ENCODE peak calls at places on chromosomes 2 and 18, in five cellular contexts. One of them, this sample, is unnamed.

GRCh38 chr2:88903744-88904353 is 212.4 kb downstream of the RPIA start:
- DNase-seq in heart right ventricle: peak; percentile 6
- DNase-seq in osteoblast: no peak
- DNase-seq in transverse colon: no peak
- DNase-seq in progenitor cell of endocrine pancreas: no peak
- DNase-seq in this sample: peak; percentile 12

GRCh38 chr2:232876071-232876977 is 6.3 kb downstream of the SNORC start:
- DNase-seq in transverse colon: peak; percentile 59
- DNase-seq in heart right ventricle: no peak
- DNase-seq in progenitor cell of endocrine pancreas: peak; percentile 44
- DNase-seq in osteoblast: peak; percentile 92
- DNase-seq in this sample: no peak

GRCh38 chr2:109174626-109175349 is 45.8 kb downstream of the SH3RF3 start:
- DNase-seq in heart right ventricle: no peak
- DNase-seq in progenitor cell of endocrine pancreas: no peak
- DNase-seq in osteoblast: no peak
- DNase-seq in transverse colon: no peak
- DNase-seq in this sample: no peak

GRCh38 chr18:44609210-44609941 is 71.3 kb upstream of the SETBP1 start:
- DNase-seq in transverse colon: no peak
- DNase-seq in osteoblast: no peak
- DNase-seq in progenitor cell of endocrine pancreas: no peak
- DNase-seq in heart right ventricle: no peak
- DNase-seq in this sample: no peak

GRCh38 chr2:122221665-122222064 is 466.2 kb downstream of the TSN start:
- DNase-seq in progenitor cell of endocrine pancreas: no peak
- DNase-seq in osteoblast: no peak
- DNase-seq in heart right ventricle: no peak
- DNase-seq in transverse colon: no peak
- DNase-seq in this sample: no peak

GRCh38 chr2:73716518-73717250 is 20.5 kb downstream of the TPRKB start:
- DNase-seq in transverse colon: no peak
- DNase-seq in heart right ventricle: no peak
- DNase-seq in osteoblast: peak; percentile 46
- DNase-seq in progenitor cell of endocrine pancreas: no peak
- DNase-seq in this sample: no peak

GRCh38 chr2:96374211-96374951 is 38.8 kb downstream of the NCAPH start:
- DNase-seq in transverse colon: peak; percentile 36
- DNase-seq in osteoblast: no peak
- DNase-seq in progenitor cell of endocrine pancreas: no peak
- DNase-seq in heart right ventricle: peak; percentile 67
- DNase-seq in this sample: no peak

GRCh38 chr2:162022290-162022945 is 51.6 kb downstream of the DPP4 start:
- DNase-seq in transverse colon: no peak
- DNase-seq in osteoblast: peak; percentile 89
- DNase-seq in progenitor cell of endocrine pancreas: no peak
- DNase-seq in heart right ventricle: no peak
- DNase-seq in this sample: no peak

GRCh38 chr2:46847185-46847710 is 68.4 kb downstream of the MCFD2 start:
- DNase-seq in transverse colon: peak; percentile 96
- DNase-seq in progenitor cell of endocrine pancreas: no peak
- DNase-seq in heart right ventricle: peak; percentile 96
- DNase-seq in osteoblast: peak; percentile 91
- DNase-seq in this sample: peak; percentile 92

GRCh38 chr2:20156826-20157605 is 67.9 kb downstream of the SDC1 start:
- DNase-seq in progenitor cell of endocrine pancreas: no peak
- DNase-seq in heart right ventricle: no peak
- DNase-seq in osteoblast: peak; percentile 14
- DNase-seq in transverse colon: peak; percentile 36
- DNase-seq in this sample: no peak

GRCh38 chr18:24231773-24232735 is 93.2 kb downstream of the CABYR start:
- DNase-seq in osteoblast: peak; percentile 27
- DNase-seq in progenitor cell of endocrine pancreas: no peak
- DNase-seq in heart right ventricle: peak; percentile 24
- DNase-seq in transverse colon: no peak
- DNase-seq in this sample: no peak

GRCh38 chr2:65800998-65801397 is 368.6 kb upstream of the SPRED2 start:
- DNase-seq in osteoblast: no peak
- DNase-seq in progenitor cell of endocrine pancreas: no peak
- DNase-seq in heart right ventricle: no peak
- DNase-seq in transverse colon: peak; percentile 10
- DNase-seq in this sample: no peak

GRCh38 chr2:143873886-143874285 is 646.0 kb downstream of the ZEB2 start:
- DNase-seq in osteoblast: no peak
- DNase-seq in heart right ventricle: no peak
- DNase-seq in transverse colon: no peak
- DNase-seq in progenitor cell of endocrine pancreas: no peak
- DNase-seq in this sample: no peak

GRCh38 chr2:154686162-154686561 is 12.3 kb upstream of the KCNJ3 start:
- DNase-seq in progenitor cell of endocrine pancreas: no peak
- DNase-seq in heart right ventricle: no peak
- DNase-seq in osteoblast: no peak
- DNase-seq in transverse colon: no peak
- DNase-seq in this sample: no peak

GRCh38 chr2:106833248-106833647 is 52.7 kb downstream of the ST6GAL2 start:
- DNase-seq in transverse colon: no peak
- DNase-seq in heart right ventricle: no peak
- DNase-seq in osteoblast: no peak
- DNase-seq in progenitor cell of endocrine pancreas: no peak
- DNase-seq in this sample: no peak

GRCh38 chr2:96146151-96146880 is 1.1 kb upstream of the DUSP2 start:
- DNase-seq in heart right ventricle: peak; percentile 52
- DNase-seq in osteoblast: peak; percentile 90
- DNase-seq in progenitor cell of endocrine pancreas: no peak
- DNase-seq in transverse colon: peak; percentile 73
- DNase-seq in this sample: no peak

GRCh38 chr2:112869258-112869842 is 32.8 kb upstream of the IL1B start:
- DNase-seq in heart right ventricle: peak; percentile 70
- DNase-seq in osteoblast: peak; percentile 47
- DNase-seq in progenitor cell of endocrine pancreas: no peak
- DNase-seq in transverse colon: peak; percentile 96
- DNase-seq in this sample: peak; percentile 90

GRCh38 chr2:179201884-179202283 is 62.7 kb downstream of the SESTD1 start:
- DNase-seq in progenitor cell of endocrine pancreas: no peak
- DNase-seq in osteoblast: no peak
- DNase-seq in heart right ventricle: no peak
- DNase-seq in transverse colon: no peak
- DNase-seq in this sample: peak; percentile 12

GRCh38 chr2:36562973-36563532 is 34.9 kb downstream of the FEZ2 start:
- DNase-seq in osteoblast: no peak
- DNase-seq in heart right ventricle: no peak
- DNase-seq in progenitor cell of endocrine pancreas: no peak
- DNase-seq in transverse colon: no peak
- DNase-seq in this sample: no peak

GRCh38 chr2:203330434-203330833 is 2.2 kb downstream of the ABI2 start:
- DNase-seq in transverse colon: no peak
- DNase-seq in heart right ventricle: no peak
- DNase-seq in osteoblast: peak; percentile 73
- DNase-seq in progenitor cell of endocrine pancreas: no peak
- DNase-seq in this sample: no peak

DNA sequence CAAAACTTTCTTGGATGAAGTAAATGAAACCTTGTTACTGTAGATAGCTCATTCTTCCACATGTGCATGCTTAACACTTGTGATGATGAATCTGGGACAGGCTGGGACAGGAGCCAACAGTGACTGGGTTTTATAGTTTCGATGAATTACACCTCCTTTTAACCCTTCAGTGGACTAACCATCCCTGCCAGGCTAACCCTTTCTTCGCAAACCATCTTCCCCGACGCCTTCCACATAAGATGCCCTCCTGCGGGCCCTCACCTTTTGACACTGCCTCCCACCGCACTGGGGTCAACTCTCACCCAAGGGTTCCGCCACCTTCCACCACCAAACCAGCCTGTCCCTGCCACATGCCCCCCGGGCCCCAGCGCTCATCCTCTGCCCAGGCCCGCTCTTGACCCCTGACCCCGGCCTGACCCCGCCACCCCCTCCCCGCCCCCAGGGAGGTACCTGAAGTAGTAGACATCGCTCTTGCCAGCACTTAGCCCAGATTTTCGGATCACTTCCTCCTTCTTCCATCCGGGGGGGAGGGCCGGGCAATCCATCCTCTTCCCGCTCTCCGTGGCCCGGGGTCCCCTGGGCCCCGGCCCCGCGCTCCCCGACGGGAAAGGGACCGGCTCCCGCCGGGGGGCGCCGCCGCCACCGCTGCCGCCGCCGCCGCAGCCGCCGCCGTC is 764 bp downstream of the MBD2 start:
- DNase-seq in heart right ventricle: peak; percentile 48
- DNase-seq in osteoblast: peak; percentile 83
- DNase-seq in transverse colon: peak; percentile 86
- DNase-seq in progenitor cell of endocrine pancreas: no peak
- DNase-seq in this sample: peak; percentile 81
- TF ChIP-seq CTCF in heart right ventricle: no peak
- TF ChIP-seq CTCF in osteoblast: no peak
- TF ChIP-seq CTCF in transverse colon: no peak
- TF ChIP-seq CTCF in progenitor cell of endocrine pancreas: no peak
- TF ChIP-seq CTCF in this sample: no peak

GRCh38 chr2:6922201-6922656 is 5.0 kb downstream of the RNF144A start:
- DNase-seq in progenitor cell of endocrine pancreas: no peak
- DNase-seq in transverse colon: no peak
- DNase-seq in osteoblast: no peak
- DNase-seq in heart right ventricle: no peak
- DNase-seq in this sample: no peak
- TF ChIP-seq CTCF in progenitor cell of endocrine pancreas: peak; percentile 43
- TF ChIP-seq CTCF in transverse colon: no peak
- TF ChIP-seq CTCF in osteoblast: no peak
- TF ChIP-seq CTCF in heart right ventricle: no peak
- TF ChIP-seq CTCF in this sample: no peak

GRCh38 chr18:76262956-76263955 is 231.8 kb downstream of the ZNF516 start:
- DNase-seq in progenitor cell of endocrine pancreas: no peak
- DNase-seq in osteoblast: no peak
- DNase-seq in transverse colon: no peak
- DNase-seq in heart right ventricle: no peak
- DNase-seq in this sample: no peak

GRCh38 chr18:76266226-76266991 is 228.6 kb downstream of the ZNF516 start:
- DNase-seq in osteoblast: no peak
- DNase-seq in heart right ventricle: no peak
- DNase-seq in progenitor cell of endocrine pancreas: no peak
- DNase-seq in transverse colon: no peak
- DNase-seq in this sample: no peak

GRCh38 chr18:76265375-76266225 is 229.4 kb downstream of the ZNF516 start:
- DNase-seq in progenitor cell of endocrine pancreas: no peak
- DNase-seq in transverse colon: peak; percentile 19
- DNase-seq in heart right ventricle: no peak
- DNase-seq in osteoblast: peak; percentile 85
- DNase-seq in this sample: no peak

GRCh38 chr18:76264073-76264472 is 231.0 kb downstream of the ZNF516 start:
- DNase-seq in transverse colon: no peak
- DNase-seq in osteoblast: no peak
- DNase-seq in heart right ventricle: no peak
- DNase-seq in progenitor cell of endocrine pancreas: no peak
- DNase-seq in this sample: no peak

GRCh38 chr18:76264851-76265250 is 230.2 kb downstream of the ZNF516 start:
- DNase-seq in transverse colon: no peak
- DNase-seq in heart right ventricle: no peak
- DNase-seq in progenitor cell of endocrine pancreas: no peak
- DNase-seq in osteoblast: no peak
- DNase-seq in this sample: no peak
- TF ChIP-seq CTCF in transverse colon: no peak
- TF ChIP-seq CTCF in heart right ventricle: no peak
- TF ChIP-seq CTCF in progenitor cell of endocrine pancreas: no peak
- TF ChIP-seq CTCF in osteoblast: no peak
- TF ChIP-seq CTCF in this sample: no peak

GRCh38 chr2:15941970-15942710 is 1.8 kb downstream of the MYCN start:
- DNase-seq in progenitor cell of endocrine pancreas: peak; percentile 37
- DNase-seq in transverse colon: peak; percentile 16
- DNase-seq in heart right ventricle: peak; percentile 26
- DNase-seq in osteoblast: peak; percentile 86
- DNase-seq in this sample: no peak

GRCh38 chr2:15943914-15944313 is 3.6 kb downstream of the MYCN start:
- DNase-seq in osteoblast: peak; percentile 82
- DNase-seq in transverse colon: no peak
- DNase-seq in heart right ventricle: peak; percentile 72
- DNase-seq in progenitor cell of endocrine pancreas: no peak
- DNase-seq in this sample: no peak

GRCh38 chr2:15942711-15943345 is 2.5 kb downstream of the MYCN start:
- DNase-seq in heart right ventricle: no peak
- DNase-seq in osteoblast: peak; percentile 79
- DNase-seq in transverse colon: no peak
- DNase-seq in progenitor cell of endocrine pancreas: peak; percentile 19
- DNase-seq in this sample: no peak

GRCh38 chr2:15944325-15945017 is 4.1 kb downstream of the MYCN start:
- DNase-seq in transverse colon: no peak
- DNase-seq in progenitor cell of endocrine pancreas: no peak
- DNase-seq in heart right ventricle: no peak
- DNase-seq in osteoblast: no peak
- DNase-seq in this sample: no peak

DNA sequence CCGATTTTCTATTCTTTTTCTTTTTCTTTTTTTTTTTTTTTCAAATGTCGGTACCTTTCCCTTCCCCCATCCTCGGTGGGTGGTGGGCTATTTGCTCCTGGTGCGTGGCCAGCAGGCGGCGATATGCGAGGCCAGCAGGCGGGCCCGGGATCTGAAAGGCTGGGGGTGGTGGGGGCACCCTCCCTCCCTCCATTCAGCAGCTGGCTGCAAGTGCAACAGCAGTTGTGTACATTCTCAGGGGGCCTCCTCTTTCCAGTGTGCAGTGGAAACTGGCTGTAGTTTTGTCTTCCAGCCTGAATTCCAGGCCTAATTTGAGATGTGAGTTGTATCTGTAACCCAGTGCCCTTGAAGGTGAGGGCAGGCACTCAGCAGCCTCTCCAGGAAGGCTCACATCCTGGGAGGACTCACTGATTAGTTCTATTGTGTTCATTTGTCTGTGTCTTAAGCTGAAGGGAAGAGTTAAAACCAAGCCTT is 3.1 kb downstream of the MYCN start:
- DNase-seq in osteoblast: peak; percentile 85
- DNase-seq in heart right ventricle: peak; percentile 31
- DNase-seq in progenitor cell of endocrine pancreas: peak; percentile 78
- DNase-seq in transverse colon: peak; percentile 18
- DNase-seq in this sample: no peak
- TF ChIP-seq CTCF in osteoblast: no peak
- TF ChIP-seq CTCF in heart right ventricle: peak; percentile 52
- TF ChIP-seq CTCF in progenitor cell of endocrine pancreas: peak; percentile 93
- TF ChIP-seq CTCF in transverse colon: peak; percentile 40
- TF ChIP-seq CTCF in this sample: peak; percentile 72

DNA sequence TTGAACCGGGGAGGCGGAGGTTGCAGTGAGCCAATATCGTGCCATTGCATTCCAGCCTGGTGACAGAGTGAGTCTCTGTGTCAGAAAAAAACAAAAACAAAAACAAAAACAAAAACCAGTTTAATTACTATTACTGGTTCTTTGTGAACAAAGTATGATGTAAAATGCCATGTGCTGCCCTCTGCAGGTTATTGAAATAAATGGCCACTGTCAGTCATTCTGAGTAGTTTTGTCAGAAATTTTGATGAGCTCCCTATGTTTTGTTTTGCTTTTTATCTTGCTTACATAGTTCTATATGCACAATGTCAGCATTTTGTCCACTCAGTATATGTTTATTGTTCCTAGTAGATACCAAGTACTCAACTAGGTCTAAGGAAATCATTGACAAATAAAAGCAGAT is 423.6 kb upstream of the CHST9 start:
- DNase-seq in progenitor cell of endocrine pancreas: no peak
- DNase-seq in osteoblast: peak; percentile 23
- DNase-seq in heart right ventricle: no peak
- DNase-seq in transverse colon: no peak
- DNase-seq in this sample: no peak
- TF ChIP-seq CTCF in progenitor cell of endocrine pancreas: peak; percentile 44
- TF ChIP-seq CTCF in osteoblast: peak; percentile 66
- TF ChIP-seq CTCF in heart right ventricle: peak; percentile 27
- TF ChIP-seq CTCF in transverse colon: no peak
- TF ChIP-seq CTCF in this sample: peak; percentile 33

This sample was measured in HFF-Myc.